ENCODE peak calls at places on chromosomes 3 and 15, in seven cellular contexts. Q is KG1; B is naive thymus-derived CD8-positive, alpha-beta T cell; D is osteoblast; F is GM03348; I is KBM-7; V is stimulated activated CD8-positive, alpha-beta memory T cell treated with anti-CD3 and anti-CD28 coated beads, Interleukin-7, amount 100 ng/mL, for 24 hours. S is an unnamed sample.

GRCh38 chr15:69305204-69305931 is 6.7 kb downstream of the PAQR5 start:
- DNase-seq in Q (no peak), I (no peak), V (no peak), B (no peak), F (peak), D (peak), S (no peak)

GRCh38 chr3:11641683-11642407 is 1.9 kb downstream of the VGLL4 start:
- DNase-seq in F (peak), V (no peak), Q (no peak), B (peak), D (peak), I (no peak), S (no peak)

GRCh38 chr3:135862361-135862760 is 103.2 kb upstream of the PPP2R3A start:
- DNase-seq in F (no peak), I (no peak), V (no peak), D (no peak), Q (no peak), B (no peak), S (no peak)

GRCh38 chr15:68055224-68055705 is 1.1 kb downstream of the PIAS1 start:
- DNase-seq in I (peak), F (peak), Q (no peak), D (peak), B (peak), V (peak), S (no peak)

GRCh38 chr15:79028411-79028964 is 62.1 kb downstream of the RASGRF1 start:
- DNase-seq in F (peak), D (no peak), V (no peak), I (peak), Q (no peak), B (no peak), S (peak)

GRCh38 chr15:71469393-71469792 is 341.0 kb upstream of the NR2E3 start:
- DNase-seq in I (peak), B (no peak), D (no peak), Q (no peak), V (no peak), F (peak), S (no peak)

GRCh38 chr3:18137958-18138357 is 287.2 kb downstream of the SATB1 start:
- DNase-seq in I (no peak), B (no peak), F (no peak), Q (no peak), V (no peak), D (no peak), S (no peak)

GRCh38 chr15:100995471-100996430 is 76.6 kb downstream of the LRRK1 start:
- DNase-seq in Q (no peak), I (no peak), V (no peak), D (no peak), F (no peak), B (no peak), S (no peak)

GRCh38 chr3:65425880-65426279 is 612.8 kb downstream of the MAGI1 start:
- DNase-seq in F (peak), Q (no peak), D (no peak), B (no peak), I (no peak), V (no peak), S (no peak)

GRCh38 chr15:90642464-90643300 is 74.5 kb upstream of the BLM start:
- DNase-seq in Q (no peak), B (no peak), I (peak), V (no peak), F (no peak), D (no peak), S (no peak)

GRCh38 chr3:65758871-65759598 is 279.7 kb downstream of the MAGI1 start:
- DNase-seq in B (no peak), V (no peak), Q (no peak), I (peak), F (peak), D (no peak), S (no peak)

GRCh38 chr3:106160396-106160795 is 291.6 kb upstream of the CBLB start:
- DNase-seq in Q (no peak), V (no peak), I (no peak), F (no peak), B (no peak), D (no peak), S (no peak)

GRCh38 chr3:4928277-4928789 is 50.9 kb upstream of the BHLHE40 start:
- DNase-seq in I (no peak), F (no peak), D (peak), Q (no peak), V (no peak), B (no peak), S (no peak)

GRCh38 chr3:14489641-14490040 is 50.5 kb downstream of the GRIP2 start:
- DNase-seq in V (no peak), F (no peak), Q (no peak), I (no peak), D (peak), B (no peak), S (no peak)

GRCh38 chr15:91694829-91695205 is 158.7 kb upstream of the SLCO3A1 start:
- DNase-seq in F (peak), V (no peak), Q (no peak), B (no peak), D (no peak), I (no peak), S (no peak)

GRCh38 chr15:56736881-56737707 is 3.8 kb upstream of the ZNF280D start:
- DNase-seq in V (no peak), D (no peak), F (no peak), I (no peak), B (no peak), Q (no peak), S (no peak)

GRCh38 chr15:77002436-77002835 is 7.5 kb downstream of the PSTPIP1 start:
- DNase-seq in Q (no peak), V (no peak), I (no peak), B (no peak), D (no peak), F (peak), S (no peak)

GRCh38 chr3:178436773-178437172 is 99.5 kb upstream of the KCNMB2 start:
- DNase-seq in Q (peak), D (peak), B (no peak), I (peak), V (no peak), F (peak), S (no peak)

GRCh38 chr3:149581681-149582349 is 76.0 kb downstream of the WWTR1 start:
- DNase-seq in Q (no peak), B (no peak), V (no peak), I (peak), F (peak), D (peak), S (no peak)

GRCh38 chr15:63636518-63637061 is 39.4 kb downstream of the FBXL22 start:
- DNase-seq in I (no peak), V (no peak), F (no peak), D (no peak), Q (no peak), B (no peak), S (no peak)

GRCh38 chr3:133763797-133764734 is 17.9 kb downstream of the TF start:
- DNase-seq in I (no peak), Q (no peak), B (no peak), V (no peak), D (no peak), F (no peak), S (no peak)

GRCh38 chr15:35979608-35980007 is 433.6 kb upstream of the DPH6 start:
- DNase-seq in V (no peak), D (no peak), F (no peak), Q (no peak), I (no peak), B (no peak), S (peak)

GRCh38 chr3:163655021-163655420 is 1423.3 kb downstream of the SI start:
- DNase-seq in I (no peak), V (no peak), B (no peak), Q (no peak), D (no peak), F (no peak), S (no peak)

GRCh38 chr3:56796202-56796601 is 5.5 kb downstream of the ARHGEF3 start:
- DNase-seq in D (peak), V (no peak), Q (no peak), F (peak), B (no peak), I (no peak), S (no peak)

GRCh38 chr3:7707192-7707591 is 794.4 kb upstream of the LMCD1 start:
- DNase-seq in V (no peak), I (peak), F (no peak), B (no peak), D (no peak), Q (no peak), S (no peak)

GRCh38 chr15:101608182-101608581 is 44.0 kb downstream of the TM2D3 start:
- DNase-seq in I (no peak), V (no peak), Q (no peak), F (no peak), D (no peak), B (no peak), S (no peak)

GRCh38 chr3:115022835-115023398 is 124.2 kb downstream of the ZBTB20 start:
- DNase-seq in B (no peak), I (no peak), V (no peak), Q (no peak), D (no peak), F (no peak), S (no peak)

GRCh38 chr3:146969356-146969755 is 364.2 kb upstream of the PLSCR5 start:
- DNase-seq in Q (no peak), D (peak), I (no peak), V (no peak), B (no peak), F (no peak), S (no peak)